ENCODE peak calls at places on chromosomes 7 and 10, in six cellular contexts. Y is fibroblast of the aortic adventitia; J is colonic mucosa; D is mammary epithelial cell; F is HFFc6; U is stimulated activated CD4-positive, alpha-beta T cell treated with anti-CD3 and anti-CD28 coated beads, TNF-alpha, amount 100 ng/mL, for 24 hours. I is an unnamed sample.

GRCh38 chr7:4774804-4775280 is 581 bp upstream of the AP5Z1 start:
- DNase-seq in Y (peak), J (peak), D (peak), F (peak), U (peak), I (peak)

GRCh38 chr7:151579642-151580041 is 59.9 kb upstream of the RHEB start:
- DNase-seq in Y (peak), J (no peak), D (no peak), F (no peak), U (no peak), I (no peak)

GRCh38 chr7:40197527-40197926 is 62.7 kb downstream of the SUGCT start:
- DNase-seq in Y (no peak), J (no peak), D (no peak), F (no peak), U (no peak), I (no peak)

GRCh38 chr7:7681191-7681935 is 37.0 kb downstream of the RPA3 start:
- DNase-seq in Y (peak), J (peak), D (peak), F (peak), U (peak), I (peak)

GRCh38 chr7:151632750-151633515 is 113.2 kb upstream of the RHEB start:
- DNase-seq in Y (no peak), J (peak), D (peak), F (no peak), U (peak), I (peak)

GRCh38 chr10:818526-819220 is 112.8 kb downstream of the LARP4B start:
- DNase-seq in Y (no peak), J (no peak), D (no peak), F (no peak), U (no peak), I (no peak)

GRCh38 chr10:59674211-59674836 is 35.3 kb downstream of the SLC16A9 start:
- DNase-seq in Y (peak), J (peak), D (peak), F (no peak), U (no peak), I (peak)

GRCh38 chr7:3673524-3673923 is 372.5 kb downstream of the SDK1 start:
- DNase-seq in Y (peak), J (peak), D (no peak), F (no peak), U (peak), I (no peak)

GRCh38 chr10:21526184-21526951 is 886 bp upstream of the SKIDA1 start:
- DNase-seq in Y (peak), J (peak), D (peak), F (peak), U (no peak), I (no peak)

GRCh38 chr10:122498521-122498920 is 37.2 kb downstream of the HTRA1 start:
- DNase-seq in Y (peak), J (no peak), D (no peak), F (no peak), U (no peak), I (no peak)

GRCh38 chr10:13195016-13195415 is 33.7 kb downstream of the MCM10 start:
- DNase-seq in Y (no peak), J (no peak), D (peak), F (no peak), U (no peak), I (no peak)

GRCh38 chr10:13614530-13615332 is 28.0 kb downstream of the PRPF18 start:
- DNase-seq in Y (peak), J (no peak), D (peak), F (peak), U (no peak), I (peak)

GRCh38 chr7:132270517-132270916 is 305.8 kb downstream of the PLXNA4 start:
- DNase-seq in Y (peak), J (no peak), D (peak), F (no peak), U (no peak), I (no peak)

GRCh38 chr10:35765996-35766395 is 123.9 kb upstream of the FZD8 start:
- DNase-seq in Y (no peak), J (no peak), D (no peak), F (no peak), U (no peak), I (no peak)

GRCh38 chr7:5394264-5395105 is 29.1 kb downstream of the TNRC18 start:
- DNase-seq in Y (no peak), J (no peak), D (no peak), F (no peak), U (no peak), I (no peak)

GRCh38 chr10:132540456-132540855 is 2.9 kb downstream of the INPP5A start:
- DNase-seq in Y (peak), J (no peak), D (no peak), F (peak), U (no peak), I (no peak)

GRCh38 chr7:91185771-91186170 is 78.5 kb upstream of the FZD1 start:
- DNase-seq in Y (no peak), J (no peak), D (no peak), F (peak), U (no peak), I (no peak)

GRCh38 chr7:112449353-112449752 is 907 bp upstream of the IFRD1 start:
- DNase-seq in Y (peak), J (peak), D (peak), F (peak), U (peak), I (no peak)

GRCh38 chr10:121322046-121322445 is 276.2 kb downstream of the FGFR2 start:
- DNase-seq in Y (no peak), J (no peak), D (peak), F (no peak), U (no peak), I (no peak)

GRCh38 chr10:26903818-26904217 is 43.1 kb upstream of the ABI1 start:
- DNase-seq in Y (no peak), J (no peak), D (no peak), F (no peak), U (no peak), I (no peak)

GRCh38 chr10:79383974-79384606 is 36.8 kb downstream of the PPIF start:
- DNase-seq in Y (no peak), J (peak), D (no peak), F (no peak), U (no peak), I (no peak)

GRCh38 chr10:101030492-101031127 is 319 bp downstream of the PDZD7 start:
- DNase-seq in Y (no peak), J (no peak), D (no peak), F (no peak), U (no peak), I (no peak)

GRCh38 chr10:21926358-21926890 is 77.1 kb downstream of the DNAJC1 start:
- DNase-seq in Y (no peak), J (no peak), D (peak), F (peak), U (no peak), I (no peak)

GRCh38 chr7:106618480-106618879 is 42.5 kb downstream of the CCDC71L start:
- DNase-seq in Y (peak), J (no peak), D (no peak), F (peak), U (no peak), I (peak)

GRCh38 chr7:37225255-37226012 is 223.2 kb downstream of the ELMO1 start:
- DNase-seq in Y (no peak), J (no peak), D (no peak), F (no peak), U (no peak), I (no peak)

GRCh38 chr10:15106352-15107013 is 9.3 kb downstream of the RPP38 start:
- DNase-seq in Y (peak), J (peak), D (peak), F (peak), U (peak), I (no peak)

GRCh38 chr10:77332256-77332655 is 305.4 kb downstream of the KCNMA1 start:
- DNase-seq in Y (no peak), J (no peak), D (no peak), F (no peak), U (no peak), I (no peak)

GRCh38 chr7:130921391-130922180 is 187.6 kb upstream of the KLF14 start:
- DNase-seq in Y (peak), J (peak), D (no peak), F (no peak), U (no peak), I (no peak)

GRCh38 chr10:99906470-99906869 is 103.3 kb downstream of the DNMBP start:
- DNase-seq in Y (peak), J (no peak), D (peak), F (peak), U (no peak), I (peak)

GRCh38 chr7:64885520-64886240 is 17.4 kb upstream of the ZNF273 start:
- DNase-seq in Y (no peak), J (peak), D (no peak), F (no peak), U (no peak), I (no peak)

GRCh38 chr7:77481615-77482014 is 55.5 kb upstream of the PTPN12 start:
- DNase-seq in Y (no peak), J (peak), D (no peak), F (no peak), U (no peak), I (no peak)

I was measured in GM04504.